ENCODE peak calls at places on chromosomes 6 and 20, in nine cellular contexts. D is mammary epithelial cell, G is body of pancreas, W is fibroblast of mammary gland, A is tibial nerve, M is lower lobe of right lung, T is suprapubic skin, Z is kidney, Q is heart right ventricle. C is an unnamed sample.

GRCh38 chr6:22368794-22369193 is 72.0 kb upstream of the PRL start:
- DNase-seq in D (no peak), G (no peak), W (no peak), A (no peak), M (no peak), T (no peak), Z (no peak), Q (no peak), C (no peak)

GRCh38 chr20:44129996-44130718 is 56.8 kb downstream of the JPH2 start:
- DNase-seq in D (no peak), G (no peak), W (peak), A (no peak), M (no peak), T (peak), Z (no peak), Q (no peak), C (no peak)

GRCh38 chr6:87092435-87092834 is 2.5 kb downstream of the CGA start:
- DNase-seq in D (no peak), G (no peak), W (no peak), A (no peak), M (no peak), T (no peak), Z (no peak), Q (no peak), C (no peak)

GRCh38 chr20:13325033-13325432 is 104.0 kb downstream of the ISM1 start:
- DNase-seq in D (no peak), G (peak), W (peak), A (no peak), M (no peak), T (no peak), Z (no peak), Q (no peak), C (peak)

GRCh38 chr6:33212857-33213165 is 4.5 kb downstream of the RING1 start:
- DNase-seq in D (no peak), G (no peak), W (no peak), A (no peak), M (no peak), T (no peak), Z (no peak), Q (no peak), C (peak)

GRCh38 chr6:95587989-95588388 is 10.7 kb downstream of the MANEA start:
- DNase-seq in D (no peak), G (no peak), W (no peak), A (no peak), M (no peak), T (no peak), Z (no peak), Q (no peak), C (no peak)

GRCh38 chr6:79267128-79267527 is 32.6 kb upstream of the HMGN3 start:
- DNase-seq in D (no peak), G (no peak), W (no peak), A (no peak), M (no peak), T (no peak), Z (no peak), Q (no peak), C (no peak)

GRCh38 chr6:1986454-1987243 is 258.8 kb downstream of the GMDS start:
- DNase-seq in D (no peak), G (no peak), W (peak), A (no peak), M (no peak), T (no peak), Z (no peak), Q (no peak), C (peak)

GRCh38 chr20:25739615-25740320 is 43.1 kb upstream of the ZNF337 start:
- DNase-seq in D (peak), G (no peak), W (peak), A (no peak), M (no peak), T (no peak), Z (no peak), Q (no peak), C (peak)

GRCh38 chr6:16413399-16413798 is 175.0 kb downstream of the GMPR start:
- DNase-seq in D (no peak), G (no peak), W (no peak), A (no peak), M (no peak), T (no peak), Z (no peak), Q (no peak), C (no peak)

GRCh38 chr6:137015943-137016342 is 28.8 kb downstream of the IL20RA start:
- DNase-seq in D (no peak), G (no peak), W (no peak), A (no peak), M (no peak), T (no peak), Z (no peak), Q (no peak), C (no peak)

GRCh38 chr20:9517297-9518134 is 3.1 kb downstream of the LAMP5 start:
- DNase-seq in D (no peak), G (no peak), W (no peak), A (no peak), M (no peak), T (no peak), Z (no peak), Q (no peak), C (no peak)

GRCh38 chr6:155026366-155027045 is 31.4 kb downstream of the TIAM2 start:
- DNase-seq in D (peak), G (no peak), W (peak), A (no peak), M (no peak), T (no peak), Z (no peak), Q (peak), C (peak)

GRCh38 chr6:30380464-30380863 is 35.5 kb downstream of the RPP21 start:
- DNase-seq in D (no peak), G (no peak), W (no peak), A (no peak), M (no peak), T (no peak), Z (no peak), Q (no peak), C (no peak)

GRCh38 chr6:145903356-145904102 is 60.6 kb downstream of the SHPRH start:
- DNase-seq in D (no peak), G (no peak), W (peak), A (no peak), M (no peak), T (no peak), Z (no peak), Q (no peak), C (peak)

GRCh38 chr6:52929321-52930164 is 20.0 kb upstream of the GSTA3 start:
- DNase-seq in D (peak), G (peak), W (peak), A (no peak), M (no peak), T (no peak), Z (no peak), Q (no peak), C (peak)

GRCh38 chr20:21529863-21530262 is 16.0 kb upstream of the NKX2-2 start:
- DNase-seq in D (no peak), G (no peak), W (no peak), A (no peak), M (no peak), T (no peak), Z (no peak), Q (no peak), C (no peak)

GRCh38 chr20:54680872-54681297 is 205.5 kb downstream of the DOK5 start:
- DNase-seq in D (peak), G (peak), W (peak), A (no peak), M (no peak), T (no peak), Z (no peak), Q (no peak), C (peak)

GRCh38 chr6:110654096-110654820 is 161.0 kb downstream of the CDK19 start:
- DNase-seq in D (peak), G (no peak), W (peak), A (no peak), M (no peak), T (no peak), Z (no peak), Q (no peak), C (peak)

GRCh38 chr20:1185316-1185741 is 548 bp upstream of the TMEM74B start:
- DNase-seq in D (no peak), G (no peak), W (no peak), A (no peak), M (no peak), T (no peak), Z (no peak), Q (peak), C (no peak)

GRCh38 chr6:74749211-74750142 is 456.4 kb downstream of the COL12A1 start:
- DNase-seq in D (peak), G (no peak), W (no peak), A (no peak), M (no peak), T (no peak), Z (no peak), Q (no peak), C (peak)

GRCh38 chr6:35146453-35146852 is 5.3 kb upstream of the TCP11 start:
- DNase-seq in D (peak), G (peak), W (peak), A (peak), M (peak), T (no peak), Z (no peak), Q (peak), C (peak)

GRCh38 chr6:34536251-34536958 is 19.7 kb downstream of the SPDEF start:
- DNase-seq in D (no peak), G (peak), W (no peak), A (no peak), M (no peak), T (no peak), Z (no peak), Q (no peak), C (no peak)

GRCh38 chr6:116363759-116364158 is 7.0 kb upstream of the DSE start:
- DNase-seq in D (no peak), G (no peak), W (peak), A (no peak), M (no peak), T (no peak), Z (no peak), Q (no peak), C (peak)

GRCh38 chr20:54668271-54669053 is 193.1 kb downstream of the DOK5 start:
- DNase-seq in D (no peak), G (peak), W (peak), A (no peak), M (no peak), T (no peak), Z (no peak), Q (no peak), C (peak)

GRCh38 chr6:110558575-110558974 is 82.2 kb upstream of the SLC22A16 start:
- DNase-seq in D (no peak), G (no peak), W (no peak), A (no peak), M (no peak), T (no peak), Z (no peak), Q (no peak), C (no peak)

GRCh38 chr20:37285664-37286374 is 3.6 kb upstream of the MANBAL start:
- DNase-seq in D (no peak), G (no peak), W (no peak), A (no peak), M (no peak), T (no peak), Z (no peak), Q (no peak), C (no peak)

GRCh38 chr20:24830649-24831048 is 118.4 kb upstream of the CST7 start:
- DNase-seq in D (no peak), G (no peak), W (no peak), A (no peak), M (no peak), T (no peak), Z (no peak), Q (no peak), C (no peak)

GRCh38 chr6:32413427-32414047 is 6.6 kb upstream of the BTNL2 start:
- DNase-seq in D (peak), G (peak), W (peak), A (peak), M (peak), T (peak), Z (peak), Q (peak), C (peak)

GRCh38 chr20:31497838-31498540 is 16.3 kb upstream of the HM13 start:
- DNase-seq in D (no peak), G (no peak), W (peak), A (no peak), M (no peak), T (no peak), Z (peak), Q (peak), C (no peak)

GRCh38 chr20:35010405-35011192 is 54.9 kb downstream of the MYH7B start:
- DNase-seq in D (no peak), G (peak), W (no peak), A (no peak), M (no peak), T (no peak), Z (no peak), Q (no peak), C (no peak)

GRCh38 chr6:14017626-14018475 is 93.1 kb downstream of the RNF182 start:
- DNase-seq in D (no peak), G (no peak), W (no peak), A (no peak), M (no peak), T (no peak), Z (peak), Q (no peak), C (no peak)

GRCh38 chr6:47252636-47253035 is 57.1 kb downstream of the TNFRSF21 start:
- DNase-seq in D (no peak), G (no peak), W (no peak), A (no peak), M (no peak), T (no peak), Z (no peak), Q (no peak), C (no peak)
- TF ChIP-seq CTCF in D (no peak), G (no peak), W (no peak), A (no peak), M (no peak), T (no peak), Z (no peak), Q (no peak), C (no peak)

GRCh38 chr6:3128381-3129108 is 10.0 kb downstream of the BPHL start:
- DNase-seq in D (no peak), G (peak), W (no peak), A (no peak), M (no peak), T (no peak), Z (no peak), Q (no peak), C (no peak)
- H3K4me3 ChIP-seq in D (no peak), G (no peak), W (no peak), A (no peak), M (no peak), T (no peak), Z (no peak), Q (no peak), C (no peak)

GRCh38 chr6:3235969-3236368 is 8.5 kb upstream of the TUBB2B start:
- DNase-seq in D (no peak), G (no peak), W (no peak), A (no peak), M (no peak), T (no peak), Z (no peak), Q (no peak), C (no peak)

GRCh38 chr6:3240595-3240994 is 13.1 kb upstream of the TUBB2B start:
- DNase-seq in D (no peak), G (no peak), W (no peak), A (no peak), M (no peak), T (no peak), Z (no peak), Q (no peak), C (no peak)

GRCh38 chr6:3237761-3238662 is 10.6 kb upstream of the TUBB2B start:
- DNase-seq in D (no peak), G (no peak), W (no peak), A (no peak), M (no peak), T (no peak), Z (no peak), Q (no peak), C (peak)

GRCh38 chr6:3235486-3235885 is 8.0 kb upstream of the TUBB2B start:
- DNase-seq in D (no peak), G (no peak), W (no peak), A (no peak), M (no peak), T (no peak), Z (no peak), Q (no peak), C (no peak)

GRCh38 chr6:3239110-3239830 is 11.8 kb upstream of the TUBB2B start:
- DNase-seq in D (no peak), G (no peak), W (no peak), A (no peak), M (no peak), T (no peak), Z (no peak), Q (no peak), C (no peak)
- TF ChIP-seq CTCF in D (no peak), G (peak), W (no peak), A (no peak), M (no peak), T (peak), Z (no peak), Q (no peak), C (peak)

GRCh38 chr6:127207591-127208120 is 59.0 kb upstream of the RNF146 start:
- DNase-seq in D (no peak), G (no peak), W (peak), A (no peak), M (no peak), T (no peak), Z (no peak), Q (no peak), C (peak)

GRCh38 chr6:127215931-127216330 is 50.7 kb upstream of the RNF146 start:
- DNase-seq in D (no peak), G (no peak), W (no peak), A (no peak), M (no peak), T (no peak), Z (no peak), Q (no peak), C (no peak)

GRCh38 chr6:127206531-127207065 is 60.1 kb upstream of the RNF146 start:
- DNase-seq in D (no peak), G (no peak), W (peak), A (no peak), M (no peak), T (no peak), Z (no peak), Q (no peak), C (no peak)

GRCh38 chr6:127212376-127212775 is 54.3 kb upstream of the RNF146 start:
- DNase-seq in D (no peak), G (no peak), W (no peak), A (no peak), M (no peak), T (no peak), Z (no peak), Q (no peak), C (no peak)

GRCh38 chr6:127210725-127211124 is 55.9 kb upstream of the RNF146 start:
- DNase-seq in D (no peak), G (no peak), W (no peak), A (no peak), M (no peak), T (no peak), Z (no peak), Q (no peak), C (no peak)
- H3K4me3 ChIP-seq in D (no peak), G (no peak), W (no peak), A (no peak), M (no peak), T (no peak), Z (no peak), Q (no peak), C (no peak)

DNA sequence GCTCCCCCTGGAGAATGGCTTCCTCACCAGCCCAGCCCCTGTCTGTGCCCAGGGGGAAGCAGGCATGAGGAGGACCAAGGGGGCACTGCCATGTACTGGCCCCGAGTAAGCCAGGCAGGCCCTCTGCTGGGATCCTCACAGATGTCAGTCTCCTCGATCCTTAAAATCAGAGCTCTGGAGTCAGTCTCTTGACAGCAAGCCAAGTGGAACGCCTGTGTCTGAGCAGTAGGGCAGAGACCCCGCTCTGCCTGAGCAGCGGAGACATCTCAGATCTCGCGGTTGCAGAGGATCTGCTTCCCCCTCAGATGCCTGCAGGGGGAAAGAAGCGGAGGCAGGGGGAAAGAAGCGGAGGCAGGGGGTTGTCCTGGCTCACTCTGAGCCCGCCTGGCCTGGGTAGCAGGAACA is 92.6 kb downstream of the SNX5 start:
- DNase-seq in D (no peak), G (peak), W (peak), A (no peak), M (no peak), T (peak), Z (no peak), Q (no peak), C (no peak)
- TF ChIP-seq CTCF in D (no peak), G (no peak), W (no peak), A (no peak), M (no peak), T (no peak), Z (no peak), Q (no peak), C (peak)

DNA sequence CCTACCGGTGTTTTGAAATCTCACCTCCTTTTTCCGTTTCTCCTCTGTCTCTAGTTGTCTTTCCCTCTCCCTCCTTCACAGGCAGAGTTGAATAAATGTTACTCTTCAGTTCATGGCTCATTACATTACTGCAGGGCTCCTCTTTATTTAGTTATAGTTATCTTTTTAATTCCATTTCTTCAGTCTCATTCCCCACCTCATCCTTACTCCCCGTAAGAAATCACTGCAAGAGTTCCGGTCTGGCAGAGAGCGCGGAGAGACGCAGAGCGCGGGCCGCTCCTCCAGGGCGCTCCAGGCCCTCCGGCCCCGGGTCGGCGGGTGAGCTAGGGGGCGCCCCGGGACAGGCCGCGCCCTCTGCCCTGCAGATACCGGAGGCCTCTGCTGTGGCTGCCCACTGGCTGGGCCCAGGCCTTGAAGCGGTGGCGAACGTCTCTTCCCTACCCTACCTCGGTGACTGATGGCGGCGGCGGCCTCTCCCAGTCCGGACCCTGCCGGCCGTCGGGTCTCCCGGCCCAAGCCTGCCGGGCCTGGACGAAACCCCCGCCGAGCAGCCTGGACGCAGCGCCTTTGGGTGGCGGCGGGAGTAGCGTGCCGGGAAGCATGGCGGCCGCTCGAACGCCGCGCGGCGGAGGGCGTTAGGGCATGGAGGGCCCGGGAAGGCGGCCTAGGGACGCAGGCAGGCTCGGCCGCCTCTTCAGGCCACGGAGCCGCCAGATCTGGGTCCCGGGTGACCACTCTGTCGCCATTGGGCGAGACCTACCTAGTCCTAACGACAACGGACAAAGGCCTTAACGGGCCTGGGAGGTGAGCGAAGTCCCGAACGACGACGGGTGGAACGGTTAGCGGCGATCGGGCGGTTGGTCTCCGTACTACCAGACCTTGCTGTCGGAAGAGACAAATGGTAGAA is 16.4 kb upstream of the HMGN4 start:
- DNase-seq in D (peak), G (peak), W (peak), A (peak), M (peak), T (peak), Z (peak), Q (peak), C (peak)
- H3K4me3 ChIP-seq in D (peak), G (peak), W (peak), A (peak), M (peak), T (peak), Z (peak), Q (peak), C (peak)

GRCh38 chr6:134328138-134328537 is 10.2 kb upstream of the SGK1 start:
- DNase-seq in D (no peak), G (no peak), W (no peak), A (no peak), M (no peak), T (no peak), Z (no peak), Q (no peak), C (no peak)
- TF ChIP-seq CTCF in D (no peak), G (no peak), W (no peak), A (no peak), M (no peak), T (no peak), Z (no peak), Q (no peak), C (no peak)

DNA sequence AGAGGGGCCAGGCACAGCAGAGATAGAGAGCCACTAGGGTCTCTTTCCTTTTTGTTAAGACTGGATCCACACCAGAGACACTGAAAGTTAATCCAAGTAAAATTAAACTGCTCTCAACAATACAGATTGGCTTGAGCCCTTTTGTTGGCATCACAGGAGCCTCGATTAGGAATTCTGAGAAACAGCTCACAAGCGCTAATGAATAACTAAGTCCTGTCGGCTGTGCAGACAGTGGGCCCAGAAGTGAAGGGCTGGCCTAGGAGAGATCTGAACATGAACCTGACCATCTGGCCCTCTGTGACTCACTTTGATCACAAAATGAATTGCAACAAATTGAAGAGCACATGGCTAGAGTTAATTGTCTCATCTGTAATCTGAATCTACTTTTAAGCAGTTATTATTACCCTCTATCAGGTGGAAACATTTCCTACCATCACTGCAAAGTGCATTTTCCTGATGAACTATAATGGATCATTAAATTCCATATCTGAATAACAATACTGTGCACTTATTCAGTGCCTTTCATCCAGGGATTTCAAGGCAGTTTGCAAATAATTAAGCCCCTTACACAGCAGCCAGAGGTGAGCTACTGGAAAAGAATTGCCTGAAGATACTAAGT is 3.2 kb downstream of the BACH2 start:
- DNase-seq in D (no peak), G (no peak), W (peak), A (no peak), M (no peak), T (no peak), Z (no peak), Q (no peak), C (no peak)
- H3K4me3 ChIP-seq in D (no peak), G (no peak), W (no peak), A (no peak), M (no peak), T (no peak), Z (no peak), Q (no peak), C (no peak)